ENCODE peak calls at places on chromosomes 13 and 19, in six cellular contexts. S, F, P, V, B and H are unnamed samples.

GRCh38 chr19:18408053-18408476 is 10.6 kb upstream of the LRRC25 start:
- DNase-seq in V (peak; percentile 46), B (no peak), S (no peak), F (no peak), P (peak; percentile 74), H (peak; percentile 48)

GRCh38 chr13:28138756-28139470 is 568 bp downstream of the PAN3 start:
- DNase-seq in P (peak; percentile 81), B (peak; percentile 84), V (peak; percentile 89), S (peak; percentile 84), F (peak; percentile 80), H (peak; percentile 80)

GRCh38 chr13:76292031-76292430 is 594.2 kb downstream of the KCTD12 start:
- DNase-seq in V (no peak), F (no peak), P (no peak), B (no peak), S (no peak), H (no peak)

GRCh38 chr13:74197686-74198085 is 63.5 kb upstream of the KLF12 start:
- DNase-seq in F (no peak), V (no peak), B (no peak), P (no peak), S (no peak), H (no peak)

GRCh38 chr19:21321996-21322395 is 7.2 kb downstream of the ZNF708 start:
- DNase-seq in B (no peak), S (peak; percentile 23), V (no peak), F (no peak), P (no peak), H (no peak)

GRCh38 chr13:24616514-24616913 is 63.7 kb upstream of the ATP12A start:
- DNase-seq in P (no peak), S (no peak), B (no peak), V (no peak), F (no peak), H (no peak)

GRCh38 chr19:44592451-44592890 is 20.9 kb upstream of the IGSF23 start:
- DNase-seq in S (no peak), V (no peak), B (no peak), P (no peak), F (no peak), H (no peak)

GRCh38 chr19:5293607-5294089 is 47.0 kb downstream of the PTPRS start:
- DNase-seq in P (peak; percentile 73), B (peak; percentile 46), F (peak; percentile 45), S (peak; percentile 33), V (peak; percentile 14), H (peak; percentile 84)

GRCh38 chr13:89891416-89891815 is 1456.1 kb upstream of the MIR17HG start:
- DNase-seq in F (no peak), S (no peak), P (no peak), B (no peak), V (no peak), H (no peak)

GRCh38 chr13:102779426-102780159 is 6.0 kb upstream of the TEX30 start:
- DNase-seq in B (no peak), S (no peak), F (no peak), P (no peak), V (peak; percentile 36), H (no peak)

GRCh38 chr13:99015606-99016520 is 38.0 kb upstream of the DOCK9 start:
- DNase-seq in B (no peak), V (no peak), F (peak; percentile 33), P (no peak), S (peak; percentile 33), H (peak; percentile 14)

GRCh38 chr19:2254052-2254872 is 2.0 kb downstream of the JSRP1 start:
- DNase-seq in P (peak; percentile 86), S (no peak), V (no peak), B (no peak), F (no peak), H (peak; percentile 51)

GRCh38 chr19:11422163-11423068 is 3.3 kb upstream of the RGL3 start:
- DNase-seq in S (peak; percentile 39), B (no peak), F (no peak), P (peak; percentile 99), V (peak; percentile 87), H (peak; percentile 67)

GRCh38 chr13:25598421-25598820 is 226.6 kb downstream of the ATP8A2 start:
- DNase-seq in S (no peak), F (no peak), V (no peak), P (no peak), B (no peak), H (no peak)

GRCh38 chr13:49859568-49859967 is 67.1 kb upstream of the KPNA3 start:
- DNase-seq in P (no peak), V (no peak), B (peak; percentile 79), S (peak; percentile 98), F (no peak), H (no peak)

GRCh38 chr13:71320452-71320851 is 546.6 kb downstream of the DACH1 start:
- DNase-seq in V (peak; percentile 25), B (no peak), F (no peak), P (peak; percentile 16), S (peak; percentile 4), H (peak; percentile 45)

GRCh38 chr19:14563989-14564650 is 7.7 kb downstream of the NDUFB7 start:
- DNase-seq in S (peak; percentile 64), F (no peak), V (peak; percentile 60), P (peak; percentile 98), B (no peak), H (no peak)

GRCh38 chr19:42113641-42114348 is 18.5 kb downstream of the POU2F2 start:
- DNase-seq in B (peak; percentile 82), P (no peak), V (no peak), F (no peak), S (peak; percentile 98), H (peak; percentile 96)

GRCh38 chr19:54506079-54506478 is 3.4 kb downstream of the LAIR2 start:
- DNase-seq in V (no peak), B (no peak), S (no peak), P (no peak), F (no peak), H (no peak)

GRCh38 chr13:59363950-59364349 is 799.8 kb downstream of the DIAPH3 start:
- DNase-seq in B (no peak), V (no peak), P (no peak), S (no peak), F (no peak), H (no peak)

GRCh38 chr13:94658926-94659649 is 53.3 kb downstream of the SOX21 start:
- DNase-seq in F (no peak), S (peak; percentile 5), P (no peak), B (no peak), V (no peak), H (no peak)

GRCh38 chr13:107329991-107330390 is 762.1 kb upstream of the ARGLU1 start:
- DNase-seq in P (no peak), B (no peak), V (no peak), S (no peak), F (no peak), H (no peak)

GRCh38 chr13:19927117-19927734 is 31.3 kb upstream of the ZMYM2 start:
- DNase-seq in S (peak; percentile 57), V (no peak), P (no peak), B (peak; percentile 4), F (no peak), H (peak; percentile 23)